ENCODE peak calls at places on chromosomes 2 and 18, in eight cellular contexts. F is NCI-H1105, U is Kasumi-1, C is germinal center, J is HCT116, G is tibial nerve, K is MCF 10A, S is amniotic stem cell. P is an unnamed sample.

GRCh38 chr2:228469721-228470120 is 288.2 kb upstream of the SPHKAP start:
- DNase-seq in F (no peak), U (no peak), C (no peak), J (no peak), G (no peak), K (no peak), S (no peak), P (no peak)

GRCh38 chr2:57075226-57075625 is 891.4 kb downstream of the CCDC85A start:
- DNase-seq in F (no peak), U (no peak), C (no peak), J (no peak), G (no peak), K (peak; percentile 20), S (no peak), P (no peak)

GRCh38 chr18:8499810-8500663 is 109.2 kb upstream of the RAB12 start:
- DNase-seq in F (no peak), U (no peak), C (no peak), J (no peak), G (no peak), K (no peak), S (no peak), P (no peak)

GRCh38 chr2:119901013-119901412 is 111.9 kb upstream of the EPB41L5 start:
- DNase-seq in F (no peak), U (no peak), C (no peak), J (no peak), G (no peak), K (no peak), S (no peak), P (no peak)

GRCh38 chr18:47800756-47801155 is 129.7 kb downstream of the SMAD2 start:
- DNase-seq in F (no peak), U (no peak), C (no peak), J (no peak), G (no peak), K (no peak), S (no peak), P (no peak)

GRCh38 chr2:239348563-239349447 is 52.0 kb downstream of the HDAC4 start:
- DNase-seq in F (no peak), U (no peak), C (no peak), J (no peak), G (no peak), K (no peak), S (no peak), P (no peak)

GRCh38 chr2:141647353-141647752 is 483.5 kb downstream of the LRP1B start:
- DNase-seq in F (no peak), U (no peak), C (no peak), J (no peak), G (no peak), K (no peak), S (no peak), P (no peak)

GRCh38 chr18:31156831-31157763 is 5.6 kb downstream of the DSC1 start:
- DNase-seq in F (no peak), U (no peak), C (no peak), J (no peak), G (no peak), K (no peak), S (no peak), P (no peak)

GRCh38 chr18:26057208-26057821 is 33.1 kb downstream of the SS18 start:
- DNase-seq in F (no peak), U (no peak), C (no peak), J (no peak), G (no peak), K (no peak), S (no peak), P (no peak)

GRCh38 chr2:180322781-180323180 is 315.7 kb upstream of the CWC22 start:
- DNase-seq in F (no peak), U (no peak), C (no peak), J (no peak), G (no peak), K (peak; percentile 14), S (no peak), P (no peak)

GRCh38 chr2:263774-264492 is at the start of gene SH3YL1:
- DNase-seq in F (no peak), U (no peak), C (peak; percentile 34), J (peak; percentile 16), G (no peak), K (peak; percentile 61), S (no peak), P (peak; percentile 36)

GRCh38 chr2:224017976-224018375 is 21.1 kb downstream of the SERPINE2 start:
- DNase-seq in F (no peak), U (no peak), C (no peak), J (no peak), G (no peak), K (no peak), S (no peak), P (no peak)

GRCh38 chr2:231018184-231018583 is 19.1 kb upstream of the C2orf72 start:
- DNase-seq in F (no peak), U (no peak), C (no peak), J (no peak), G (no peak), K (no peak), S (no peak), P (no peak)

GRCh38 chr18:46034230-46034629 is 37.8 kb downstream of the PSTPIP2 start:
- DNase-seq in F (no peak), U (no peak), C (no peak), J (no peak), G (no peak), K (no peak), S (no peak), P (no peak)

GRCh38 chr2:174654429-174654941 is 56.9 kb upstream of the WIPF1 start:
- DNase-seq in F (no peak), U (no peak), C (no peak), J (no peak), G (no peak), K (no peak), S (no peak), P (no peak)

GRCh38 chr2:85578243-85579180 is 1.1 kb downstream of the VAMP8 start:
- DNase-seq in F (no peak), U (peak; percentile 87), C (peak; percentile 79), J (no peak), G (peak; percentile 37), K (peak; percentile 25), S (no peak), P (no peak)

GRCh38 chr2:1081411-1082225 is 131.0 kb downstream of the SNTG2 start:
- DNase-seq in F (no peak), U (no peak), C (no peak), J (no peak), G (peak; percentile 68), K (no peak), S (no peak), P (no peak)

GRCh38 chr2:237299897-237300296 is 114.1 kb downstream of the COL6A3 start:
- DNase-seq in F (no peak), U (no peak), C (no peak), J (peak; percentile 48), G (no peak), K (peak; percentile 93), S (peak; percentile 89), P (no peak)

GRCh38 chr18:49016648-49017539 is 66.1 kb upstream of the SMAD7 start:
- DNase-seq in F (no peak), U (no peak), C (no peak), J (peak; percentile 60), G (no peak), K (peak; percentile 78), S (peak; percentile 29), P (no peak)

GRCh38 chr18:79934311-79935097 is 16.9 kb downstream of the SLC66A2 start:
- DNase-seq in F (no peak), U (peak; percentile 70), C (no peak), J (no peak), G (no peak), K (no peak), S (no peak), P (no peak)

GRCh38 chr18:79625195-79625923 is 54.2 kb upstream of the CTDP1 start:
- DNase-seq in F (no peak), U (peak; percentile 85), C (peak; percentile 70), J (no peak), G (no peak), K (no peak), S (no peak), P (no peak)

GRCh38 chr2:128369626-128370467 is 51.2 kb upstream of the HS6ST1 start:
- DNase-seq in F (no peak), U (no peak), C (no peak), J (no peak), G (no peak), K (no peak), S (no peak), P (no peak)

GRCh38 chr2:24986397-24986796 is 14.6 kb upstream of the DNAJC27 start:
- DNase-seq in F (peak; percentile 6), U (no peak), C (no peak), J (no peak), G (peak; percentile 40), K (no peak), S (no peak), P (no peak)

GRCh38 chr2:179376881-179377280 is 112.2 kb upstream of the SESTD1 start:
- DNase-seq in F (no peak), U (no peak), C (no peak), J (no peak), G (no peak), K (no peak), S (no peak), P (no peak)